ENCODE peak calls at places on chromosome 2, in five cellular contexts. R is mammary epithelial cell, G is testis, X is adrenal gland, E is right atrium auricular region. W is an unnamed sample.

GRCh38 chr2:232476045-232476444 is 11.6 kb downstream of the ECEL1 start:
- DNase-seq in R (no peak), G (no peak), X (no peak), E (no peak), W (peak; percentile 3)

GRCh38 chr2:2613279-2614199 is 282.5 kb upstream of the MYT1L start:
- DNase-seq in R (peak; percentile 50), G (peak; percentile 99), X (peak; percentile 98), E (peak; percentile 90), W (peak; percentile 96)

GRCh38 chr2:34234823-34235222 is 635.7 kb upstream of the FAM98A start:
- DNase-seq in R (no peak), G (no peak), X (no peak), E (no peak), W (no peak)

GRCh38 chr2:178846458-178846802 is 39.2 kb upstream of the TTN start:
- DNase-seq in R (no peak), G (no peak), X (no peak), E (no peak), W (no peak)

GRCh38 chr2:168490916-168491605 is 35.0 kb downstream of the CERS6 start:
- DNase-seq in R (no peak), G (no peak), X (no peak), E (no peak), W (no peak)

GRCh38 chr2:201709747-201710146 is 11.3 kb upstream of the MPP4 start:
- DNase-seq in R (peak; percentile 72), G (no peak), X (no peak), E (no peak), W (no peak)

GRCh38 chr2:67399144-67399543 is 2.0 kb downstream of the ETAA1 start:
- DNase-seq in R (no peak), G (no peak), X (no peak), E (no peak), W (no peak)

GRCh38 chr2:101463885-101464653 is 10.8 kb downstream of the RFX8 start:
- DNase-seq in R (no peak), G (no peak), X (no peak), E (no peak), W (no peak)

GRCh38 chr2:212249451-212249850 is 289.2 kb downstream of the ERBB4 start:
- DNase-seq in R (no peak), G (no peak), X (no peak), E (no peak), W (no peak)

GRCh38 chr2:113167115-113167932 is 6.4 kb upstream of the PSD4 start:
- DNase-seq in R (no peak), G (peak; percentile 79), X (peak; percentile 92), E (peak; percentile 59), W (no peak)

GRCh38 chr2:227608469-227609338 is 5.9 kb downstream of the SCYGR3 start:
- DNase-seq in R (no peak), G (no peak), X (no peak), E (no peak), W (no peak)

GRCh38 chr2:134081238-134081637 is 172.6 kb upstream of the MGAT5 start:
- DNase-seq in R (no peak), G (no peak), X (no peak), E (no peak), W (no peak)

GRCh38 chr2:60839126-60839813 is 42.1 kb upstream of the REL start:
- DNase-seq in R (no peak), G (no peak), X (no peak), E (no peak), W (no peak)

GRCh38 chr2:85602476-85603234 is at the start of gene TMEM150A:
- DNase-seq in R (peak; percentile 90), G (peak; percentile 95), X (peak; percentile 97), E (peak; percentile 95), W (peak; percentile 92)

GRCh38 chr2:212713681-212714080 is 175.1 kb upstream of the ERBB4 start:
- DNase-seq in R (peak; percentile 27), G (no peak), X (no peak), E (no peak), W (no peak)

GRCh38 chr2:191653669-191654402 is 24.1 kb upstream of the NABP1 start:
- DNase-seq in R (no peak), G (no peak), X (no peak), E (no peak), W (no peak)

GRCh38 chr2:53131416-53131815 is 636.2 kb upstream of the CHAC2 start:
- DNase-seq in R (peak; percentile 66), G (no peak), X (no peak), E (no peak), W (no peak)

GRCh38 chr2:168194784-168195522 is 52.4 kb downstream of the STK39 start:
- DNase-seq in R (no peak), G (no peak), X (no peak), E (no peak), W (no peak)

GRCh38 chr2:211487746-211488145 is 931.3 kb downstream of the CPS1 start:
- DNase-seq in R (no peak), G (no peak), X (no peak), E (no peak), W (no peak)

GRCh38 chr2:120934891-120935338 is 199.2 kb downstream of the GLI2 start:
- DNase-seq in R (peak; percentile 82), G (peak; percentile 61), X (peak; percentile 88), E (peak; percentile 83), W (peak; percentile 49)

GRCh38 chr2:137302957-137303356 is 537.6 kb downstream of the THSD7B start:
- DNase-seq in R (no peak), G (no peak), X (no peak), E (no peak), W (no peak)

GRCh38 chr2:173204316-173204715 is 128.7 kb downstream of the MAP3K20 start:
- DNase-seq in R (no peak), G (no peak), X (no peak), E (no peak), W (no peak)

GRCh38 chr2:12701786-12702660 is 14.7 kb upstream of the TRIB2 start:
- DNase-seq in R (peak; percentile 88), G (no peak), X (no peak), E (no peak), W (no peak)

GRCh38 chr2:238069021-238069709 is 8.4 kb downstream of the SCLY start:
- DNase-seq in R (no peak), G (no peak), X (peak; percentile 15), E (peak; percentile 52), W (no peak)

GRCh38 chr2:64591188-64591587 is 62.5 kb downstream of the SERTAD2 start:
- DNase-seq in R (peak; percentile 33), G (no peak), X (no peak), E (no peak), W (no peak)

GRCh38 chr2:26946841-26947784 is 23.3 kb upstream of the MAPRE3 start:
- DNase-seq in R (peak; percentile 9), G (no peak), X (no peak), E (no peak), W (peak; percentile 38)
- H3K27me3 ChIP-seq in R (no peaks in the 10 kb centered on the region), G (no peaks in the 10 kb centered on the region), X (peaks cover 10% of the 10 kb centered on the region), E (no peaks in the 10 kb centered on the region), W (peaks cover 4% of the 10 kb centered on the region)

GRCh38 chr2:100236166-100236565 is 86.1 kb downstream of the LONRF2 start:
- DNase-seq in R (no peak), G (no peak), X (no peak), E (no peak), W (no peak)
- H3K27me3 ChIP-seq in R (no peaks in the 10 kb centered on the region), G (no peaks in the 10 kb centered on the region), X (no peaks in the 10 kb centered on the region), E (no peaks in the 10 kb centered on the region), W (no peaks in the 10 kb centered on the region)

GRCh38 chr2:28350196-28350595 is 42.5 kb upstream of the FOSL2 start:
- DNase-seq in R (no peak), G (no peak), X (no peak), E (no peak), W (no peak)
- H3K27me3 ChIP-seq in R (no peaks in the 10 kb centered on the region), G (no peaks in the 10 kb centered on the region), X (no peaks in the 10 kb centered on the region), E (no peaks in the 10 kb centered on the region), W (no peaks in the 10 kb centered on the region)

GRCh38 chr2:127561371-127561770 is 25.9 kb downstream of the MYO7B start:
- DNase-seq in R (no peak), G (no peak), X (peak; percentile 34), E (peak; percentile 34), W (no peak)
- H3K27me3 ChIP-seq in R (peaks cover 4% of the 10 kb centered on the region), G (no peaks in the 10 kb centered on the region), X (no peaks in the 10 kb centered on the region), E (no peaks in the 10 kb centered on the region), W (no peaks in the 10 kb centered on the region)

DNA sequence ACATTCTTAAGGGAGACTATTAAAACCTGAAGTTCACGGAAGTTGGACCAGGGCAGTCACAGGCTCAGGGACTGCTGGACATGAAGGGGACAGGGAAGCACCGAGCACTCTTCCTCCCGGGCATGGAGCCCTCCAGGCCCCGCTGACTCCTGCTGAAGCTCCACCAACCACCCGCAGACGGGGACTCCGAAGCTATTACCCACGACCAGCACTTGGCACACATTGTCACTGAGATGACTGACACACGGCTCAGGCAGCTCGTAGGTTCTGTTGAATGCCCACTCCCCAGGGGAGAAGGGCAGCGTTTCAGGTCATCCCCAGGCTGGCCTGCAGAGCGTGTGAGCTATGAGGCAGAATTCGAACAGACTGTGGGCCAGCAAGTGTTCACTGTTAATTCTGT is 234.8 kb downstream of the NDUFA10 start:
- DNase-seq in R (no peak), G (no peak), X (peak; percentile 33), E (no peak), W (no peak)
- H3K27me3 ChIP-seq in R (no peaks in the 10 kb centered on the region), G (no peaks in the 10 kb centered on the region), X (no peaks in the 10 kb centered on the region), E (no peaks in the 10 kb centered on the region), W (no peaks in the 10 kb centered on the region)

GRCh38 chr2:110714824-110715223 is 17.5 kb upstream of the ACOXL start:
- DNase-seq in R (no peak), G (no peak), X (no peak), E (no peak), W (no peak)

GRCh38 chr2:110716959-110717645 is 15.3 kb upstream of the ACOXL start:
- DNase-seq in R (no peak), G (no peak), X (peak; percentile 90), E (no peak), W (no peak)

GRCh38 chr2:110708455-110708854 is 23.9 kb upstream of the ACOXL start:
- DNase-seq in R (no peak), G (no peak), X (no peak), E (no peak), W (no peak)

GRCh38 chr2:110713508-110714362 is 18.6 kb upstream of the ACOXL start:
- DNase-seq in R (peak; percentile 57), G (no peak), X (no peak), E (no peak), W (no peak)

DNA sequence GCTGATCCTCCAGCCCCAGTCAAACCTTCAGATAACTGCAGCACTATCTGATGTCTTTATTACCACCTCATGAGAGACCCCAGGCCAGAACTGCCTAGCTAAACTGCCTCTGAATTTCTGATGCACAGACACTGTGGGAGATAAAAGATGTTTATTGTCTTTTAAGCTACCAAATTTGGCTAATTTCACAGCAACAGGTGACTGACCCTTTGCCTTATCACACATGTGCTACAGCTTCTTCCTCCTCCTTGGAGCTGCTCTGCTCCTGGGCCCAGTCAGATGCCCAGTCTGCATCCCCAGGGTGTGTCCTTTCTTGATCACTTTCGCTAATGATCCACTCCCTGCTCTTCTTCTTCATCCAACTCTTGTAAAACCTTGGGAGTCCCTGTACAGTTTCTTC is 19.6 kb upstream of the ACOXL start:
- DNase-seq in R (no peak), G (no peak), X (no peak), E (no peak), W (no peak)
- H3K27me3 ChIP-seq in R (no peaks in the 10 kb centered on the region), G (no peaks in the 10 kb centered on the region), X (no peaks in the 10 kb centered on the region), E (no peaks in the 10 kb centered on the region), W (no peaks in the 10 kb centered on the region)

W was measured in gastrocnemius medialis.